ENCODE peak calls at places on chromosomes 4 and X, in seven cellular contexts. One of them, this sample, is unnamed.

GRCh38 chr4:42482516-42483327 is 85.4 kb downstream of the SHISA3 start:
- DNase-seq in activated T-cell treated with anti-CD3 and anti-CD28 coated beads for 1 hour: no peak
- DNase-seq in PC-3: no peak
- DNase-seq in iris pigment epithelial cell: no peak
- DNase-seq in NCI-H774: no peak
- DNase-seq in testis: no peak
- DNase-seq in hepatocyte: no peak
- DNase-seq in this sample: no peak

GRCh38 chrX:72021975-72022374 is 109.7 kb downstream of the RTL5 start:
- DNase-seq in activated T-cell treated with anti-CD3 and anti-CD28 coated beads for 1 hour: no peak
- DNase-seq in PC-3: peak; percentile 26
- DNase-seq in iris pigment epithelial cell: no peak
- DNase-seq in NCI-H774: no peak
- DNase-seq in testis: no peak
- DNase-seq in hepatocyte: no peak
- DNase-seq in this sample: peak; percentile 3

GRCh38 chr4:75699299-75699698 is 25.1 kb upstream of the USO1 start:
- DNase-seq in activated T-cell treated with anti-CD3 and anti-CD28 coated beads for 1 hour: no peak
- DNase-seq in PC-3: no peak
- DNase-seq in iris pigment epithelial cell: no peak
- DNase-seq in NCI-H774: no peak
- DNase-seq in testis: no peak
- DNase-seq in hepatocyte: no peak
- DNase-seq in this sample: no peak

GRCh38 chr4:102500371-102501175 is 586 bp upstream of the NFKB1 start:
- DNase-seq in activated T-cell treated with anti-CD3 and anti-CD28 coated beads for 1 hour: peak; percentile 21
- DNase-seq in PC-3: peak; percentile 35
- DNase-seq in iris pigment epithelial cell: peak; percentile 34
- DNase-seq in NCI-H774: peak; percentile 6
- DNase-seq in testis: peak; percentile 71
- DNase-seq in hepatocyte: peak; percentile 69
- DNase-seq in this sample: peak; percentile 19

GRCh38 chr4:2827071-2827873 is 16.4 kb upstream of the ADD1 start:
- DNase-seq in activated T-cell treated with anti-CD3 and anti-CD28 coated beads for 1 hour: no peak
- DNase-seq in PC-3: no peak
- DNase-seq in iris pigment epithelial cell: no peak
- DNase-seq in NCI-H774: no peak
- DNase-seq in testis: no peak
- DNase-seq in hepatocyte: no peak
- DNase-seq in this sample: no peak

GRCh38 chr4:105637409-105638258 is 70.9 kb downstream of the INTS12 start:
- DNase-seq in activated T-cell treated with anti-CD3 and anti-CD28 coated beads for 1 hour: no peak
- DNase-seq in PC-3: no peak
- DNase-seq in iris pigment epithelial cell: peak; percentile 62
- DNase-seq in NCI-H774: peak; percentile 11
- DNase-seq in testis: peak; percentile 73
- DNase-seq in hepatocyte: peak; percentile 58
- DNase-seq in this sample: no peak

GRCh38 chr4:7041851-7042696 is 1.1 kb upstream of the TADA2B start:
- DNase-seq in activated T-cell treated with anti-CD3 and anti-CD28 coated beads for 1 hour: no peak
- DNase-seq in PC-3: peak; percentile 28
- DNase-seq in iris pigment epithelial cell: peak; percentile 67
- DNase-seq in NCI-H774: no peak
- DNase-seq in testis: peak; percentile 66
- DNase-seq in hepatocyte: peak; percentile 75
- DNase-seq in this sample: no peak

GRCh38 chr4:119116021-119116420 is 19.6 kb upstream of the MYOZ2 start:
- DNase-seq in activated T-cell treated with anti-CD3 and anti-CD28 coated beads for 1 hour: no peak
- DNase-seq in PC-3: no peak
- DNase-seq in iris pigment epithelial cell: no peak
- DNase-seq in NCI-H774: no peak
- DNase-seq in testis: no peak
- DNase-seq in hepatocyte: no peak
- DNase-seq in this sample: no peak

GRCh38 chr4:178395798-178396197 is 953.6 kb upstream of the AGA start:
- DNase-seq in activated T-cell treated with anti-CD3 and anti-CD28 coated beads for 1 hour: no peak
- DNase-seq in PC-3: peak; percentile 29
- DNase-seq in iris pigment epithelial cell: no peak
- DNase-seq in NCI-H774: no peak
- DNase-seq in testis: no peak
- DNase-seq in hepatocyte: peak; percentile 18
- DNase-seq in this sample: no peak

GRCh38 chr4:145735330-145735638 is 55.3 kb downstream of the C4orf51 start:
- DNase-seq in activated T-cell treated with anti-CD3 and anti-CD28 coated beads for 1 hour: no peak
- DNase-seq in PC-3: peak; percentile 94
- DNase-seq in iris pigment epithelial cell: peak; percentile 97
- DNase-seq in NCI-H774: no peak
- DNase-seq in testis: no peak
- DNase-seq in hepatocyte: peak; percentile 75
- DNase-seq in this sample: no peak

GRCh38 chr4:107780665-107781064 is 44.1 kb upstream of the SGMS2 start:
- DNase-seq in activated T-cell treated with anti-CD3 and anti-CD28 coated beads for 1 hour: no peak
- DNase-seq in PC-3: no peak
- DNase-seq in iris pigment epithelial cell: peak; percentile 8
- DNase-seq in NCI-H774: no peak
- DNase-seq in testis: peak; percentile 20
- DNase-seq in hepatocyte: no peak
- DNase-seq in this sample: no peak

GRCh38 chr4:92304636-92305035 is 870 bp downstream of the GRID2 start:
- DNase-seq in activated T-cell treated with anti-CD3 and anti-CD28 coated beads for 1 hour: no peak
- DNase-seq in PC-3: no peak
- DNase-seq in iris pigment epithelial cell: no peak
- DNase-seq in NCI-H774: no peak
- DNase-seq in testis: peak; percentile 14
- DNase-seq in hepatocyte: peak; percentile 4
- DNase-seq in this sample: no peak

GRCh38 chr4:294732-295131 is 10.5 kb downstream of the ZNF732 start:
- DNase-seq in activated T-cell treated with anti-CD3 and anti-CD28 coated beads for 1 hour: no peak
- DNase-seq in PC-3: no peak
- DNase-seq in iris pigment epithelial cell: no peak
- DNase-seq in NCI-H774: no peak
- DNase-seq in testis: no peak
- DNase-seq in hepatocyte: no peak
- DNase-seq in this sample: no peak

This sample was measured in CD4-positive, alpha-beta T cell.